ENCODE peak calls at places on chromosome 12, in five cellular contexts. One of them, this sample, is unnamed.

GRCh38 chr12:131928080-131928764 is 854 bp upstream of the PUS1 start:
- DNase-seq in astrocyte of the cerebellum: no peak
- DNase-seq in suprapubic skin: no peak
- DNase-seq in cardiac fibroblast: peak
- DNase-seq in AG04450: no peak
- DNase-seq in this sample: no peak

GRCh38 chr12:82651489-82651888 is 35.2 kb upstream of the TMTC2 start:
- DNase-seq in astrocyte of the cerebellum: no peak
- DNase-seq in cardiac fibroblast: no peak
- DNase-seq in AG04450: no peak
- DNase-seq in suprapubic skin: no peak
- DNase-seq in this sample: no peak

GRCh38 chr12:46379352-46379751 is 6.8 kb upstream of the SLC38A2 start:
- DNase-seq in AG04450: no peak
- DNase-seq in astrocyte of the cerebellum: no peak
- DNase-seq in cardiac fibroblast: peak
- DNase-seq in suprapubic skin: no peak
- DNase-seq in this sample: no peak

GRCh38 chr12:100995771-100996170 is 201.2 kb downstream of the ANO4 start:
- DNase-seq in AG04450: no peak
- DNase-seq in cardiac fibroblast: no peak
- DNase-seq in suprapubic skin: no peak
- DNase-seq in astrocyte of the cerebellum: peak
- DNase-seq in this sample: no peak

GRCh38 chr12:95942106-95942531 is 295 bp downstream of the CCDC38 start:
- DNase-seq in AG04450: no peak
- DNase-seq in cardiac fibroblast: no peak
- DNase-seq in suprapubic skin: no peak
- DNase-seq in astrocyte of the cerebellum: no peak
- DNase-seq in this sample: no peak

GRCh38 chr12:124625867-124626675 is 58.7 kb upstream of the NCOR2 start:
- DNase-seq in suprapubic skin: peak
- DNase-seq in AG04450: no peak
- DNase-seq in astrocyte of the cerebellum: peak
- DNase-seq in cardiac fibroblast: peak
- DNase-seq in this sample: no peak

GRCh38 chr12:115871714-115872113 is 405.8 kb downstream of the MED13L start:
- DNase-seq in AG04450: no peak
- DNase-seq in suprapubic skin: no peak
- DNase-seq in cardiac fibroblast: peak
- DNase-seq in astrocyte of the cerebellum: no peak
- DNase-seq in this sample: peak

GRCh38 chr12:116736962-116737773 is 701 bp downstream of the SPRING1 start:
- DNase-seq in suprapubic skin: no peak
- DNase-seq in AG04450: no peak
- DNase-seq in cardiac fibroblast: no peak
- DNase-seq in astrocyte of the cerebellum: no peak
- DNase-seq in this sample: no peak

GRCh38 chr12:2813573-2814185 is 1.2 kb downstream of the ITFG2 start:
- DNase-seq in AG04450: no peak
- DNase-seq in cardiac fibroblast: peak
- DNase-seq in astrocyte of the cerebellum: no peak
- DNase-seq in suprapubic skin: no peak
- DNase-seq in this sample: no peak

GRCh38 chr12:107560194-107560905 is 125.2 kb upstream of the PWP1 start:
- DNase-seq in astrocyte of the cerebellum: no peak
- DNase-seq in AG04450: no peak
- DNase-seq in cardiac fibroblast: no peak
- DNase-seq in suprapubic skin: no peak
- DNase-seq in this sample: no peak

GRCh38 chr12:14910090-14910915 is 24.6 kb upstream of the MGP start:
- DNase-seq in AG04450: no peak
- DNase-seq in astrocyte of the cerebellum: no peak
- DNase-seq in suprapubic skin: no peak
- DNase-seq in cardiac fibroblast: peak
- DNase-seq in this sample: no peak

GRCh38 chr12:102631274-102631673 is 150.9 kb upstream of the IGF1 start:
- DNase-seq in AG04450: peak
- DNase-seq in suprapubic skin: no peak
- DNase-seq in cardiac fibroblast: peak
- DNase-seq in astrocyte of the cerebellum: no peak
- DNase-seq in this sample: peak

GRCh38 chr12:52199294-52199920 is 7.6 kb upstream of the KRT80 start:
- DNase-seq in astrocyte of the cerebellum: no peak
- DNase-seq in suprapubic skin: no peak
- DNase-seq in cardiac fibroblast: no peak
- DNase-seq in AG04450: no peak
- DNase-seq in this sample: no peak

GRCh38 chr12:111413442-111414086 is 7.8 kb downstream of the SH2B3 start:
- DNase-seq in cardiac fibroblast: peak
- DNase-seq in astrocyte of the cerebellum: no peak
- DNase-seq in suprapubic skin: no peak
- DNase-seq in AG04450: no peak
- DNase-seq in this sample: peak

GRCh38 chr12:58833844-58834243 is 86.5 kb downstream of the LRIG3 start:
- DNase-seq in astrocyte of the cerebellum: no peak
- DNase-seq in AG04450: no peak
- DNase-seq in suprapubic skin: no peak
- DNase-seq in cardiac fibroblast: peak
- DNase-seq in this sample: no peak

GRCh38 chr12:111454716-111455447 is 49.2 kb downstream of the SH2B3 start:
- DNase-seq in suprapubic skin: no peak
- DNase-seq in astrocyte of the cerebellum: no peak
- DNase-seq in AG04450: no peak
- DNase-seq in cardiac fibroblast: no peak
- DNase-seq in this sample: no peak

GRCh38 chr12:126700115-126700514 is 1566.9 kb upstream of the TMEM132C start:
- DNase-seq in AG04450: no peak
- DNase-seq in astrocyte of the cerebellum: no peak
- DNase-seq in cardiac fibroblast: no peak
- DNase-seq in suprapubic skin: no peak
- DNase-seq in this sample: no peak

GRCh38 chr12:126708492-126708896 is 1558.5 kb upstream of the TMEM132C start:
- DNase-seq in AG04450: no peak
- DNase-seq in astrocyte of the cerebellum: peak
- DNase-seq in cardiac fibroblast: peak
- DNase-seq in suprapubic skin: no peak
- DNase-seq in this sample: peak

GRCh38 chr12:126706300-126706699 is 1560.7 kb upstream of the TMEM132C start:
- DNase-seq in suprapubic skin: no peak
- DNase-seq in AG04450: no peak
- DNase-seq in cardiac fibroblast: no peak
- DNase-seq in astrocyte of the cerebellum: no peak
- DNase-seq in this sample: no peak

DNA sequence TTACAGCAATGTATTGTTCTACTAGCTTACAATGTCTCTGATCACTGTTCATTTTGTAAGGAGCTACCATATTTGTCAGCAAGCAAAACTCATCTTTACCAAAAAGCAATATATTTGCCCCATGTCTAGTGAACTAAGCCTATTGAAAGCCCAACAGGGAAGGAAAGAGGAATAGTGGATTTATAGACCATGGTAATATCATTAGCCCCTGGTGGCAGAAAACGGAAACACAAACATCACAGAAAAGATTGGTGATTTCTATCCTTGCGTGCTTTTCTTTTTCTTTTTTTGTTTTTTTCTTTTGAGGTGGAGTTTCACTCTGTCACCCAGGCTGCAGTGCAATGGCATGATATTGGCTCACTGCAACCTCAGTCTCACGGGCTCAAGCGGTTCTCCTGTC is 1562.4 kb upstream of the TMEM132C start:
- DNase-seq in astrocyte of the cerebellum: no peak
- DNase-seq in AG04450: no peak
- DNase-seq in suprapubic skin: no peak
- DNase-seq in cardiac fibroblast: no peak
- DNase-seq in this sample: no peak
- H3K4me3 ChIP-seq in astrocyte of the cerebellum: no peak
- H3K4me3 ChIP-seq in AG04450: no peak
- H3K4me3 ChIP-seq in suprapubic skin: no peak
- H3K4me3 ChIP-seq in cardiac fibroblast: no peak
- H3K4me3 ChIP-seq in this sample: no peak

GRCh38 chr12:94186461-94187237 is 38.3 kb downstream of the PLXNC1 start:
- DNase-seq in cardiac fibroblast: peak
- DNase-seq in suprapubic skin: no peak
- DNase-seq in AG04450: peak
- DNase-seq in astrocyte of the cerebellum: peak
- DNase-seq in this sample: no peak
- H3K4me3 ChIP-seq in cardiac fibroblast: no peak
- H3K4me3 ChIP-seq in suprapubic skin: peak
- H3K4me3 ChIP-seq in AG04450: peak
- H3K4me3 ChIP-seq in astrocyte of the cerebellum: peak
- H3K4me3 ChIP-seq in this sample: peak

DNA sequence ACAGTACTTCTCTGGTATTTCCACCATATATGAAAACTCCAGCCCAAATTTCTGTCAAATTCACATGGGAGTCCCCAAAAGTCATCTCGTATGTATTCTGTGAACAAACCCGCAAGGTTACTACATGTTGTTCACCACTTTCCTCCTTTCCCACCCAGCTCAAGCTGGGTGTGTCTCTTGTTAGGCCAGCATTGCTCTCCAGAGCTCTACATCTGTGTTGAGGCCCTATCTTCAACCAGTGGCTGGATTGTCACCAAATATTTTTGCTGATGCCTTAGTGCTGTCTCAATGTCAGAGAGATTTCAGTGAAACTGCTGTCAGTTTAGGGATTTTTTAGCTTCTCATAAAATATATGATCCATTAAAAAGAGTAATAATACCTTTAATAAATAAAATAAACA is 230.9 kb downstream of the BTG1 start:
- DNase-seq in cardiac fibroblast: no peak
- DNase-seq in AG04450: no peak
- DNase-seq in suprapubic skin: no peak
- DNase-seq in astrocyte of the cerebellum: no peak
- DNase-seq in this sample: no peak
- H3K4me3 ChIP-seq in cardiac fibroblast: no peak
- H3K4me3 ChIP-seq in AG04450: no peak
- H3K4me3 ChIP-seq in suprapubic skin: no peak
- H3K4me3 ChIP-seq in astrocyte of the cerebellum: no peak
- H3K4me3 ChIP-seq in this sample: no peak

GRCh38 chr12:8661016-8661415 is 1.6 kb downstream of the MFAP5 start:
- DNase-seq in cardiac fibroblast: no peak
- DNase-seq in astrocyte of the cerebellum: peak
- DNase-seq in AG04450: no peak
- DNase-seq in suprapubic skin: no peak
- DNase-seq in this sample: no peak
- H3K4me3 ChIP-seq in cardiac fibroblast: no peak
- H3K4me3 ChIP-seq in astrocyte of the cerebellum: no peak
- H3K4me3 ChIP-seq in AG04450: no peak
- H3K4me3 ChIP-seq in suprapubic skin: peak
- H3K4me3 ChIP-seq in this sample: no peak

GRCh38 chr12:20368653-20369163 is 371 bp downstream of the PDE3A start:
- DNase-seq in suprapubic skin: peak
- DNase-seq in astrocyte of the cerebellum: no peak
- DNase-seq in cardiac fibroblast: peak
- DNase-seq in AG04450: no peak
- DNase-seq in this sample: no peak

GRCh38 chr12:20370001-20370381 is 1.7 kb downstream of the PDE3A start:
- DNase-seq in astrocyte of the cerebellum: no peak
- DNase-seq in suprapubic skin: no peak
- DNase-seq in AG04450: no peak
- DNase-seq in cardiac fibroblast: peak
- DNase-seq in this sample: no peak

GRCh38 chr12:20370841-20371240 is 2.5 kb downstream of the PDE3A start:
- DNase-seq in AG04450: no peak
- DNase-seq in suprapubic skin: no peak
- DNase-seq in cardiac fibroblast: no peak
- DNase-seq in astrocyte of the cerebellum: no peak
- DNase-seq in this sample: no peak

GRCh38 chr12:20367731-20368652 is at the start of gene PDE3A:
- DNase-seq in astrocyte of the cerebellum: peak
- DNase-seq in AG04450: no peak
- DNase-seq in suprapubic skin: peak
- DNase-seq in cardiac fibroblast: peak
- DNase-seq in this sample: no peak

DNA sequence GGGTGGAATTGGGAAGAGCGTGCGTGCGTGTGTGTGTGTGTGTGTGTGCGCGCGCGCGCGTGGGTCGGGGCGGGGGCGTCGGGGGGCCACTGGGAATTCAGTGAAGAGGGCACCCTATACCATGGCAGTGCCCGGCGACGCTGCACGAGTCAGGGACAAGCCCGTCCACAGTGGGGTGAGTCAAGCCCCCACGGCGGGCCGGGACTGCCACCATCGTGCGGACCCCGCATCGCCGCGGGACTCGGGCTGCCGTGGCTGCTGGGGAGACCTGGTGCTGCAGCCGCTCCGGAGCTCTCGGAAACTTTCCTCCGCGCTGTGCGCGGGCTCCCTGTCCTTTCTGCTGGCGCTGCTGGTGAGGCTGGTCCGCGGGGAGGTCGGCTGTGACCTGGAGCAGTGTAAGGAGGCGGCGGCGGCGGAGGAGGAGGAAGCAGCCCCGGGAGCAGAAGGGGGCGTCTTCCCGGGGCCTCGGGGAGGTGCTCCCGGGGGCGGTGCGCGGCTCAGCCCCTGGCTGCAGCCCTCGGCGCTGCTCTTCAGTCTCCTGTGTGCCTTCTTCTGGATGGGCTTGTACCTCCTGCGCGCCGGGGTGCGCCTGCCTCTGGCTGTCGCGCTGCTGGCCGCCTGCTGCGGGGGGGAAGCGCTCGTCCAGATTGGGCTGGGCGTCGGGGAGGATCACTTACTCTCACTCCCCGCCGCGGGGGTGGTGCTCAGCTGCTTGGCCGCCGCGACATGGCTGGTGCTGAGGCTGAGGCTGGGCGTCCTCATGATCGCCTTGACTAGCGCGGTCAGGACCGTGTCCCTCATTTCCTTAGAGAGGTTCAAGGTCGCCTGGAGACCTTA is 1.0 kb downstream of the PDE3A start:
- DNase-seq in cardiac fibroblast: peak
- DNase-seq in AG04450: no peak
- DNase-seq in astrocyte of the cerebellum: no peak
- DNase-seq in suprapubic skin: peak
- DNase-seq in this sample: no peak
- H3K4me3 ChIP-seq in cardiac fibroblast: peak
- H3K4me3 ChIP-seq in AG04450: peak
- H3K4me3 ChIP-seq in astrocyte of the cerebellum: peak
- H3K4me3 ChIP-seq in suprapubic skin: peak
- H3K4me3 ChIP-seq in this sample: peak

DNA sequence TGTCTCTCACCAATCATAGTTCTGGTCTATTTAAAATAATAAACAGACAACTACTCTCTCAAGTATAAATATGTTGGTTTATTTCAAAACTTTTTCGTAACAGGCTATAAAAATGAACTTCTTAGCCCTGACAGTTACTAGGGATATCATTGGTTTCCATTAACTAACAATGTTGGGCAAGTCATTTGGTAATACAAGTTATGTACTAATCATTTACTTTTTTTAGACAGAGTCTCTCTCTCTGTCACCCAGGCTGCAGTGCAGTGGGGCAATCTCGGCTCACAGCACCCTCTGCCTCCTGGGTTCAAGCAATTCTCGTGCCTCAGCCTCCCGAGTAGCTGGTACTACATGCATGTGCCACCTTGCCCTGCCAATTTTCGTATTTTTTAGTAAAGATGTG is 14.6 kb upstream of the KANSL2 start:
- DNase-seq in AG04450: no peak
- DNase-seq in astrocyte of the cerebellum: no peak
- DNase-seq in suprapubic skin: no peak
- DNase-seq in cardiac fibroblast: no peak
- DNase-seq in this sample: no peak
- H3K4me3 ChIP-seq in AG04450: no peak
- H3K4me3 ChIP-seq in astrocyte of the cerebellum: no peak
- H3K4me3 ChIP-seq in suprapubic skin: no peak
- H3K4me3 ChIP-seq in cardiac fibroblast: no peak
- H3K4me3 ChIP-seq in this sample: no peak

This sample was measured in HFF-Myc.